ENCODE peak calls at places on chromosomes 3 and 15, in five cellular contexts. L is GM12891, F is K562, G is H1, Z is HepG2. E is an unnamed sample.

GRCh38 chr15:85941186-85941855 is 138.3 kb upstream of the AGBL1 start:
- DNase-seq in L (no peak), F (no peak), G (no peak), Z (no peak), E (no peak)

GRCh38 chr15:78840661-78841060 is 29.4 kb upstream of the ADAMTS7 start:
- DNase-seq in L (no peak), F (no peak), G (no peak), Z (no peak), E (no peak)

GRCh38 chr3:178302966-178303930 is 233.0 kb upstream of the KCNMB2 start:
- DNase-seq in L (no peak), F (no peak), G (no peak), Z (no peak), E (no peak)

GRCh38 chr3:102722317-102722716 is 287.5 kb downstream of the ZPLD1 start:
- DNase-seq in L (no peak), F (no peak), G (no peak), Z (no peak), E (no peak)

GRCh38 chr3:194255252-194256039 is 95.7 kb downstream of the CPN2 start:
- DNase-seq in L (no peak), F (peak), G (peak), Z (peak), E (no peak)

GRCh38 chr3:178583963-178584575 is 47.8 kb downstream of the KCNMB2 start:
- DNase-seq in L (no peak), F (no peak), G (no peak), Z (no peak), E (no peak)

GRCh38 chr3:57383421-57383820 is 90.9 kb upstream of the ASB14 start:
- DNase-seq in L (no peak), F (no peak), G (no peak), Z (no peak), E (no peak)

GRCh38 chr3:71503525-71504249 is 79.8 kb downstream of the FOXP1 start:
- DNase-seq in L (no peak), F (no peak), G (no peak), Z (no peak), E (no peak)

GRCh38 chr15:56757884-56758283 is 24.6 kb upstream of the ZNF280D start:
- DNase-seq in L (no peak), F (no peak), G (no peak), Z (no peak), E (no peak)

GRCh38 chr15:90885432-90886290 is 1.4 kb downstream of the FES start:
- DNase-seq in L (peak), F (peak), G (peak), Z (no peak), E (no peak)

GRCh38 chr15:39539973-39540558 is 40.8 kb upstream of the THBS1 start:
- DNase-seq in L (no peak), F (no peak), G (no peak), Z (no peak), E (no peak)

GRCh38 chr3:9087831-9088413 is 124.7 kb upstream of the RAD18 start:
- DNase-seq in L (no peak), F (no peak), G (no peak), Z (no peak), E (no peak)

GRCh38 chr15:98734472-98735284 is 86.3 kb downstream of the IGF1R start:
- DNase-seq in L (no peak), F (no peak), G (no peak), Z (peak), E (no peak)

GRCh38 chr3:16512435-16513140 is 911 bp downstream of the RFTN1 start:
- DNase-seq in L (no peak), F (no peak), G (peak), Z (no peak), E (peak)

GRCh38 chr3:29440321-29441019 is 159.6 kb downstream of the RBMS3 start:
- DNase-seq in L (no peak), F (no peak), G (no peak), Z (no peak), E (no peak)

GRCh38 chr3:45204136-45204535 is 22.0 kb downstream of the TMEM158 start:
- DNase-seq in L (no peak), F (no peak), G (no peak), Z (no peak), E (no peak)

GRCh38 chr3:71504250-71505036 is 79.1 kb downstream of the FOXP1 start:
- DNase-seq in L (no peak), F (peak), G (no peak), Z (no peak), E (no peak)

GRCh38 chr3:85801955-85802354 is 843.2 kb downstream of the CADM2 start:
- DNase-seq in L (peak), F (peak), G (no peak), Z (peak), E (no peak)

GRCh38 chr15:78684645-78685044 is 43.6 kb upstream of the CHRNB4 start:
- DNase-seq in L (no peak), F (no peak), G (peak), Z (no peak), E (no peak)

GRCh38 chr3:196111939-196112386 is 30.1 kb upstream of the TFRC start:
- DNase-seq in L (no peak), F (no peak), G (no peak), Z (no peak), E (no peak)

GRCh38 chr15:28933710-28934445 is 48.1 kb downstream of the APBA2 start:
- DNase-seq in L (no peak), F (peak), G (no peak), Z (peak), E (no peak)

GRCh38 chr3:31635586-31635985 is 102.9 kb downstream of the STT3B start:
- DNase-seq in L (no peak), F (no peak), G (no peak), Z (no peak), E (no peak)

GRCh38 chr15:68586274-68586961 is 7.6 kb downstream of the CORO2B start:
- DNase-seq in L (no peak), F (no peak), G (no peak), Z (peak), E (no peak)

GRCh38 chr3:66659056-66659455 is 158.2 kb upstream of the LRIG1 start:
- DNase-seq in L (no peak), F (no peak), G (no peak), Z (no peak), E (no peak)

GRCh38 chr3:98504534-98504933 is 7.1 kb downstream of the OR5K2 start:
- DNase-seq in L (no peak), F (no peak), G (no peak), Z (no peak), E (no peak)

GRCh38 chr3:171142985-171143384 is 116.5 kb upstream of the SLC2A2 start:
- DNase-seq in L (no peak), F (no peak), G (no peak), Z (peak), E (no peak)

GRCh38 chr3:173007079-173007723 is 133.8 kb downstream of the SPATA16 start:
- DNase-seq in L (no peak), F (peak), G (no peak), Z (no peak), E (no peak)

GRCh38 chr3:133568294-133569014 is 5.0 kb upstream of the CDV3 start:
- DNase-seq in L (no peak), F (no peak), G (no peak), Z (peak), E (no peak)

GRCh38 chr3:191963182-191963581 is 502.2 kb downstream of the PYDC2 start:
- DNase-seq in L (no peak), F (no peak), G (peak), Z (no peak), E (no peak)

GRCh38 chr3:155497930-155498647 is 204.6 kb upstream of the STRIT1 start:
- DNase-seq in L (no peak), F (no peak), G (no peak), Z (peak), E (no peak)

GRCh38 chr15:74036271-74037170 is 42.0 kb downstream of the PML start:
- DNase-seq in L (no peak), F (peak), G (peak), Z (peak), E (no peak)

GRCh38 chr3:120416868-120417267 is 33.9 kb downstream of the FSTL1 start:
- DNase-seq in L (peak), F (no peak), G (no peak), Z (no peak), E (no peak)

GRCh38 chr15:64035525-64035924 is 10.8 kb downstream of the DAPK2 start:
- DNase-seq in L (no peak), F (no peak), G (no peak), Z (no peak), E (no peak)

GRCh38 chr3:10289785-10290355 is 2.9 kb downstream of the GHRL start:
- DNase-seq in L (no peak), F (no peak), G (no peak), Z (no peak), E (no peak)

GRCh38 chr15:77186518-77187095 is 115.7 kb upstream of the TSPAN3 start:
- DNase-seq in L (no peak), F (no peak), G (no peak), Z (no peak), E (no peak)

GRCh38 chr15:34804776-34805175 is 9.4 kb upstream of the ACTC1 start:
- DNase-seq in L (no peak), F (no peak), G (no peak), Z (no peak), E (no peak)

GRCh38 chr15:40092416-40093223 is 16.1 kb downstream of the BMF start:
- DNase-seq in L (no peak), F (no peak), G (no peak), Z (peak), E (no peak)

GRCh38 chr3:129547241-129547640 is 4.3 kb downstream of the H1-8 start:
- DNase-seq in L (no peak), F (no peak), G (no peak), Z (no peak), E (no peak)

GRCh38 chr3:60339310-60339709 is 911.9 kb downstream of the FHIT start:
- DNase-seq in L (no peak), F (no peak), G (no peak), Z (no peak), E (no peak)

GRCh38 chr3:60337421-60337820 is 913.8 kb downstream of the FHIT start:
- DNase-seq in L (no peak), F (no peak), G (no peak), Z (no peak), E (no peak)

GRCh38 chr3:60336061-60336460 is 915.2 kb downstream of the FHIT start:
- DNase-seq in L (no peak), F (no peak), G (no peak), Z (no peak), E (no peak)

GRCh38 chr3:60333710-60334109 is 917.5 kb downstream of the FHIT start:
- DNase-seq in L (no peak), F (no peak), G (no peak), Z (no peak), E (no peak)
- TF ChIP-seq TAF1 in L (no peak), F (no peak), G (no peak), Z (no peak), E (no peak)

DNA sequence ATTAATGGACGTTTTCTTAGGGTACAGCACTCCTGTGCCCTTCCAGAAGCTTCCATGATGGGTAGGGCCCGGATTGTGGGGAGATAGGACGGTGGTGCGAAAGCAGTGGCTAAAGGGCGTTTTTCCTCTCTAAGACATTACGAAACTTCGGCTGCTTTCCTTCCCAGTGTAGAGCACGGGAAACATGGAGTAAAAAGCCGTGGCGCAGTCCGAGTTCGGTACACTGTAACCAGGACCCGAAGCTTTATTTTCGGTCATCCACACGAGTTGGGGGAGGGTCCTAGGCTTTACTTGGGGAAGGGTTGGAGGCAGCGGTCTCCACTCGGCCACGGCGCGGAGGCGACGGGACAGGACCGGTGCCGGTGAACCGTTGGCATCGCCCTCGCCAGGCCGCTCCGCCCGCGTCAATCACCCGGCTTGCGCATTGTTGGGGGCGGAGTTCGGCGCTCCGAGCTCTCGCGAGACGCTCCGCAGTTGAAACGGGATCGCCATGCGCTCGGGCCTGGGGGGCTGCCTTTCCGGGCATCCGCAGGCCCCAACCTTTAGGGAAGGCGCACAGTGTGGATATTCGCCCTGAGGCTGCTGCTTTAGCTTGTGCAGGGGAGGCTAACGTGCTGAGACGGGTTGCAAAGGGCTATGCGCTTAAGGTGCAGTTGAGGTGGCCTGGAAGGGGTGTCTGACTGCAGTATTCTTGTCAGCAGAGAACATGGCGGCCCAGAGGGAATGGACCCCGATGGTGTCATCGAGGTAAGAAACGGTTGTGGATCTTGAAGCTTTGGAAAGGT is 546 bp downstream of the EIF4A2 start:
- DNase-seq in L (peak), F (peak), G (peak), Z (peak), E (peak)
- TF ChIP-seq POLR2A in L (peak), F (no peak), G (peak), Z (no peak), E (peak)

DNA sequence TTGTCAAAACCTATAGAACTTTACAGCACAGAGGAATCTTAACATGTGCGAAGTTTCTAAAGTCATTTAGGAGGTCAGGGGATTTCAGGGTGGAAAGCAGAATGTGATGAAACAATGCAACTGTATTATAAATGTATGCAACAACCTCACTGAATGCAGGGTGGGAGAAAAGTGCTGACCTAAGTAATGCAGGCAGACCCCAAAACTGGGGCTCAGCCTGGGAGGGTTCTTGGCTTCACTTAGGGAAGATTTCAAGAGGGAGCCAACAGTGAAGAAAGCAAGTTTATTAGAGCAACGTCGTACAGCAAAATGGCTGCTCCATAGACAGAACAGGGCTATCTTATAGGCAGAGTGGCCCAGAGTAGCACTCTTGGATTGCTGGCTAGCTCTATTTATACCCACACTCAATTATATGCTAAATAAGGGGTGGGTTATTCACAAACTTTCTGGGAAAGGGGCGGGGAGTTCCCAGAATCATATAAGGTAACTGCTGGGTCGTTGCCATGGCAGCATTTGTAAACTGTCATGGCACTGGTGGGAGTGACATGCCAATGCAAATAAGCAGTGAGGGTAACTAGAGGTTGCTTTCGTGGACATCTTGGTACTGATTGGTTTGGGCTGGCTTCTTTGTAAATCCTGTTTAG is 14.2 kb upstream of the CAND2 start:
- DNase-seq in L (no peak), F (no peak), G (no peak), Z (no peak), E (no peak)
- TF ChIP-seq TAF1 in L (no peak), F (no peak), G (no peak), Z (no peak), E (no peak)

GRCh38 chr15:88004379-88004778 is 252.2 kb downstream of the NTRK3 start:
- DNase-seq in L (no peak), F (no peak), G (no peak), Z (no peak), E (no peak)
- TF ChIP-seq POLR2A in L (no peak), F (no peak), G (no peak), Z (no peak), E (no peak)

E was measured in GM12892.